ENCODE peak calls at places on chromosomes 5 and 9, in eight cellular contexts. B, Z, U, F, W, K, M and X are unnamed samples.

GRCh38 chr5:122077451-122078115 is 476 bp downstream of the LOX start:
- DNase-seq in U (peak), B (peak), F (no peak), W (peak), K (peak), M (peak), Z (peak), X (peak)

GRCh38 chr5:79130781-79131180 is 19.2 kb downstream of the BHMT start:
- DNase-seq in U (no peak), F (no peak), W (no peak), K (no peak), B (no peak), Z (peak), M (no peak), X (no peak)

GRCh38 chr9:111114486-111114885 is 76.2 kb upstream of the LPAR1 start:
- DNase-seq in B (no peak), U (no peak), Z (no peak), M (no peak), K (no peak), F (no peak), W (no peak), X (no peak)

GRCh38 chr5:59793000-59793399 is 100.5 kb downstream of the PDE4D start:
- DNase-seq in W (no peak), U (no peak), M (no peak), F (no peak), Z (no peak), B (no peak), K (peak), X (no peak)

GRCh38 chr5:56699588-56699987 is 115.8 kb upstream of the MAP3K1 start:
- DNase-seq in M (no peak), F (no peak), W (no peak), K (no peak), Z (peak), U (no peak), B (no peak), X (no peak)

GRCh38 chr5:30752015-30752414 is 441.5 kb upstream of the CDH6 start:
- DNase-seq in U (no peak), M (no peak), Z (no peak), W (no peak), F (no peak), K (no peak), B (no peak), X (no peak)

GRCh38 chr5:395156-395920 is 47.6 kb upstream of the EXOC3 start:
- DNase-seq in W (peak), K (no peak), B (peak), Z (no peak), F (peak), M (peak), U (no peak), X (no peak)

GRCh38 chr5:65059681-65060598 is 291.2 kb downstream of the CWC27 start:
- DNase-seq in Z (no peak), U (no peak), K (no peak), B (peak), F (peak), M (no peak), W (no peak), X (no peak)

GRCh38 chr9:89986190-89986589 is 381.4 kb downstream of the GADD45G start:
- DNase-seq in F (no peak), M (no peak), W (no peak), K (no peak), U (no peak), B (no peak), Z (no peak), X (no peak)

GRCh38 chr9:29211681-29212589 is 1638.7 kb upstream of the C9orf72 start:
- DNase-seq in Z (peak), F (no peak), B (peak), K (peak), U (peak), M (peak), W (no peak), X (no peak)

GRCh38 chr5:73417307-73418035 is 31.1 kb downstream of the FOXD1 start:
- DNase-seq in F (no peak), Z (no peak), K (no peak), U (no peak), M (no peak), W (no peak), B (no peak), X (no peak)

GRCh38 chr9:110048976-110049698 is 158.8 kb downstream of the C9orf152 start:
- DNase-seq in K (no peak), Z (peak), U (peak), B (no peak), W (peak), F (no peak), M (no peak), X (peak)

GRCh38 chr9:78552802-78553201 is 255.9 kb downstream of the PSAT1 start:
- DNase-seq in W (no peak), F (no peak), U (no peak), K (no peak), Z (no peak), B (no peak), M (no peak), X (no peak)

GRCh38 chr9:470041-470781 is 255.5 kb downstream of the DOCK8 start:
- DNase-seq in F (peak), K (peak), Z (peak), B (peak), M (peak), W (peak), U (peak), X (peak)

GRCh38 chr5:128826290-128826689 is 139.0 kb upstream of the SLC27A6 start:
- DNase-seq in B (no peak), U (no peak), K (no peak), M (no peak), W (no peak), F (no peak), Z (no peak), X (no peak)

GRCh38 chr5:40652441-40653220 is 27.1 kb upstream of the PTGER4 start:
- DNase-seq in U (no peak), B (no peak), K (no peak), M (no peak), W (no peak), Z (no peak), F (no peak), X (no peak)

GRCh38 chr9:126417684-126418083 is 91.1 kb downstream of the MVB12B start:
- DNase-seq in W (no peak), F (no peak), Z (no peak), K (no peak), U (no peak), B (no peak), M (no peak), X (no peak)

GRCh38 chr5:174910245-174910737 is 185.9 kb downstream of the MSX2 start:
- DNase-seq in M (peak), B (peak), Z (peak), U (peak), F (no peak), W (no peak), K (peak), X (peak)

GRCh38 chr5:54965806-54966205 is 19.6 kb downstream of the ESM1 start:
- DNase-seq in W (no peak), K (no peak), B (peak), U (no peak), F (no peak), M (no peak), Z (no peak), X (no peak)

GRCh38 chr9:121194730-121195129 is 6.9 kb downstream of the RAB14 start:
- DNase-seq in M (no peak), W (no peak), Z (no peak), F (no peak), U (no peak), K (no peak), B (no peak), X (no peak)

GRCh38 chr5:124252094-124252750 is 494.2 kb downstream of the ZNF608 start:
- DNase-seq in U (no peak), B (no peak), K (no peak), F (peak), M (no peak), W (no peak), Z (no peak), X (no peak)

GRCh38 chr5:124253421-124253820 is 493.0 kb downstream of the ZNF608 start:
- DNase-seq in K (no peak), W (no peak), M (no peak), Z (no peak), F (peak), U (no peak), B (no peak), X (no peak)

GRCh38 chr5:124257048-124257447 is 489.4 kb downstream of the ZNF608 start:
- DNase-seq in W (no peak), Z (no peak), K (no peak), B (no peak), F (no peak), M (no peak), U (no peak), X (no peak)

DNA sequence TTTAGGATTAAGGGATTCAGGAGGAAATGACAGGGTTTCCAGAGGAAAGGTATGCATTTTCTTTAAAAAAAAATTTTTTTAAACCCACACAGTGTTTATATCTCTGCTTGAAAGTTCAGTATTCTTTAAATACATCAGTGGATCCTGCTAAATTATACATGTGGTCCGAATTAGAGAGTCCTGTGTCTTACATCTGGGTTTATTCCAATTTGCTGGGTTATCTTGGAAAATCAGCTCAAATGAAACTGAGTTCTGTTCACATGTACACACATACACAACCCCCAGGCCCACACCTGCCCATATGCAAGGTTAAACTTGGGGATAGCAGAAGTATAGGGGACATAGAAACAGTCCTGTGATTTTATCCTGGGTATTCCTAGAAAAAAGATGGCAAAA is 493.7 kb downstream of the ZNF608 start:
- DNase-seq in B (no peak), F (peak), W (no peak), Z (no peak), K (no peak), M (no peak), U (no peak), X (no peak)
- TF ChIP-seq POLR2AphosphoS5 in B (no peak), F (no peak), W (no peak), Z (no peak), K (no peak), M (no peak), U (no peak), X (no peak)

GRCh38 chr5:137220523-137220927 is 278.6 kb downstream of the SPOCK1 start:
- DNase-seq in M (no peak), B (peak), W (no peak), K (peak), U (peak), F (no peak), Z (peak), X (peak)
- TF ChIP-seq POLR2AphosphoS5 in M (peak), B (no peak), W (no peak), K (no peak), U (no peak), F (no peak), Z (no peak), X (no peak)

DNA sequence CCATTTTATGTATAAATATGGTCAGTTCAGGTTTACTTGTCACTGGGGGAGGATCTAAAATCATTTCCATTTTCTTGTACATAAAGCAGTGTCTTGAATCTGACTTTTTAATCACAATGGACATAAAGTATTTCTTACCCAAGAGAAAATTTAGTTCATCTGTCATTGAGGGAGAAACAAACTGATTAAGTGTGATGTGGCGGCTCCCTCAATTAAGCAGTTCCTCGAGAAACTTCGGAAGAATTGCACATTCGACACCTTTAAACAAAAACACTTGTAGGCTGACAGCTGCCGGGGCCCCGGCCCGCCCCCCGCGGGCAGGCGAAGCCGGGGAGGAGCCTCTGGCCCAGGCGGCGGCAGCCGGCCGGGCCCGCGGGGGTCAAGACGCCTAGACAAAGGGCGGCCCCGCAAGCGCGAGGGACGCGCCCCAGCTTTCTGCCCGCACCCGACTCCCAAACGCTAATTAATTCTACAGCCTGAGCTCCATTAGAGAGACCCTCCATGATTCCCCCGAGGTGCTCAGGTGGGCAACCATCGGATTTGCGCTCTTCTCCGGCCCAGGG is 798 bp downstream of the TRIM36 start:
- DNase-seq in F (no peak), W (no peak), B (peak), M (no peak), K (no peak), Z (peak), U (peak), X (no peak)
- TF ChIP-seq POLR2AphosphoS5 in F (no peak), W (no peak), B (no peak), M (no peak), K (no peak), Z (no peak), U (no peak), X (no peak)

GRCh38 chr5:20497356-20497755 is 509.4 kb upstream of the CDH18 start:
- DNase-seq in F (no peak), W (no peak), B (no peak), M (no peak), K (peak), Z (no peak), U (no peak), X (no peak)
- TF ChIP-seq POLR2AphosphoS5 in F (no peak), W (no peak), B (no peak), M (no peak), K (no peak), Z (no peak), U (no peak), X (no peak)

GRCh38 chr5:169584998-169585451 is 1.5 kb downstream of the SPDL1 start:
- DNase-seq in B (peak), F (no peak), U (no peak), W (no peak), M (no peak), K (no peak), Z (no peak), X (no peak)

GRCh38 chr5:169580964-169581363 is 2.6 kb upstream of the SPDL1 start:
- DNase-seq in M (no peak), F (no peak), W (no peak), B (no peak), U (no peak), Z (no peak), K (no peak), X (no peak)

GRCh38 chr5:169581580-169582227 is 1.9 kb upstream of the SPDL1 start:
- DNase-seq in M (peak), K (peak), B (peak), U (peak), F (no peak), Z (peak), W (peak), X (no peak)

GRCh38 chr5:169583101-169583423 is 511 bp upstream of the SPDL1 start:
- DNase-seq in B (no peak), F (no peak), U (no peak), K (peak), Z (no peak), W (no peak), M (no peak), X (peak)

GRCh38 chr5:169583424-169584215 is at the start of gene SPDL1:
- DNase-seq in Z (peak), M (peak), K (peak), F (peak), W (peak), B (peak), U (peak), X (peak)
- TF ChIP-seq POLR2AphosphoS5 in Z (peak), M (peak), K (peak), F (peak), W (no peak), B (peak), U (peak), X (peak)

GRCh38 chr9:15219511-15219910 is 87.5 kb downstream of the TTC39B start:
- DNase-seq in M (no peak), W (no peak), K (no peak), F (no peak), U (no peak), B (no peak), Z (no peak), X (no peak)

GRCh38 chr9:15222313-15222712 is 84.7 kb downstream of the TTC39B start:
- DNase-seq in M (no peak), F (no peak), Z (no peak), B (no peak), W (no peak), K (no peak), U (no peak), X (no peak)

GRCh38 chr9:15218994-15219393 is 88.0 kb downstream of the TTC39B start:
- DNase-seq in M (no peak), B (no peak), U (no peak), K (no peak), W (no peak), Z (no peak), F (no peak), X (no peak)

GRCh38 chr9:15220658-15221310 is 86.2 kb downstream of the TTC39B start:
- DNase-seq in K (no peak), U (no peak), M (no peak), W (no peak), Z (no peak), F (no peak), B (no peak), X (no peak)

GRCh38 chr9:15221746-15222145 is 85.3 kb downstream of the TTC39B start:
- DNase-seq in F (no peak), W (no peak), U (no peak), M (no peak), K (no peak), Z (no peak), B (no peak), X (no peak)
- TF ChIP-seq POLR2AphosphoS5 in F (no peak), W (no peak), U (no peak), M (no peak), K (no peak), Z (no peak), B (no peak), X (no peak)

GRCh38 chr9:134358026-134358967 is 32.0 kb downstream of the RXRA start:
- DNase-seq in K (no peak), F (no peak), W (no peak), U (no peak), M (peak), Z (no peak), B (no peak), X (no peak)
- TF ChIP-seq POLR2AphosphoS5 in K (no peak), F (no peak), W (no peak), U (no peak), M (no peak), Z (no peak), B (no peak), X (no peak)

GRCh38 chr9:113501129-113501686 is 37.7 kb downstream of the RGS3 start:
- DNase-seq in K (no peak), W (no peak), M (no peak), B (peak), F (no peak), Z (peak), U (no peak), X (no peak)
- TF ChIP-seq POLR2AphosphoS5 in K (no peak), W (no peak), M (no peak), B (peak), F (peak), Z (no peak), U (no peak), X (no peak)

DNA sequence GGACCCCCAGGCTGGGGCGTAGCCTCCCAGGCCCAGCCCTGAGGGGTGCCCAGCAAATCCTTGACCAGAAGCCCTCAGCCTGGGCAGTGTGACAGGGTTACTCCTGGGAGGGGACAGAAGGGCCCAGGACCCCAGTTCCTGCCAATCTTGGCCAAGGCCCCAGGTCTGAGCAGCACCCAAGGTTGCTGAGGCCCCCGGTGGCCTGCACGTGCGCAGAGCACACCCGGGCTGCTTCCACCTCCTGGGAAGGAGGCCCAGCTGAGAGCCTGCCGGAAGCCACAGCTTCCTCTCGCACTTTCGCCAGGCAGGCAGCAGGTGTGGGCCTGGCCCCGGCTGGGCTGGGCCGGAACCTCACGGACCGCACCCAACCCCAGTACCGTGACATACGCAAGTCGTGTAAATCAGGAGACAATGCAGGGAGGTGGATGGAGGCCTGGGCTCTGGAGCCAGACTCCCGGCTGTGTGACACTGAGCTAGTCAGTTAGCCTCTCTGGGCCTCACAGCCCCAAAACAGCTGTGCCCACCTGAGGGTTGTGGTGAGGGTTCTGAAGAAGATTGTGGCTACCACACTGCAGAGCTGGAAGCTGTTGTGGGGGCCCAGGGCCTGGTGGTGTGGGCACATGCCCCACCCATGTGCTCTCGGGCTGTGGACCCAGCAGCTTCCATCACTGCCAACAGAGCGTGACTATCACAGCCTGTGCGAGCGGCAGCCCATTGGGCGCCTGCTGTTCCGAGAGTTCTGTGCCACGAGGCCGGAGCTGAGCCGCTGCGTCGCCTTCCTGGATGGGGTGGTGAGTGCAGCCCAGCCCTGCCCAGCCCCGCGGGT is 5.1 kb downstream of the GRK6 start:
- DNase-seq in W (peak), Z (no peak), B (no peak), M (peak), F (no peak), K (no peak), U (peak), X (peak)
- TF ChIP-seq POLR2AphosphoS5 in W (no peak), Z (no peak), B (no peak), M (no peak), F (no peak), K (no peak), U (peak), X (peak)

GRCh38 chr9:137493163-137494103 is 34.3 kb upstream of the NSMF start:
- DNase-seq in U (no peak), M (no peak), W (no peak), Z (no peak), K (no peak), F (no peak), B (no peak), X (no peak)
- TF ChIP-seq POLR2AphosphoS5 in U (no peak), M (no peak), W (no peak), Z (no peak), K (no peak), F (no peak), B (no peak), X (no peak)